ENCODE peak calls at places on chromosomes 13 and 19, in eight cellular contexts. K is HEK293T; U is NCI-H446 treated with DMSO at 0.1 percent for 48 hours; J is C1 segment of cervical spinal cord; Z is Karpas-422; S is RPMI7951; L is GM04503; M is activated T-cell treated with anti-CD3 and anti-CD28 coated beads, Interleukin-2, amount 50 U/mL, for 72 hours. X is an unnamed sample.

GRCh38 chr13:33206425-33206824 is 79.1 kb downstream of the STARD13 start:
- DNase-seq in K (no peak), U (no peak), J (no peak), Z (no peak), S (no peak), L (no peak), M (no peak), X (no peak)

GRCh38 chr19:41871573-41872383 is 5.3 kb upstream of the CD79A start:
- DNase-seq in K (no peak), U (no peak), J (no peak), Z (peak; percentile 62), S (no peak), L (no peak), M (peak; percentile 85), X (no peak)

GRCh38 chr13:27406178-27406939 is 18.1 kb upstream of the GTF3A start:
- DNase-seq in K (peak; percentile 61), U (no peak), J (no peak), Z (peak; percentile 77), S (peak; percentile 32), L (no peak), M (peak; percentile 31), X (no peak)

GRCh38 chr19:6476896-6477431 is 4.6 kb downstream of the DENND1C start:
- DNase-seq in K (no peak), U (no peak), J (no peak), Z (no peak), S (no peak), L (no peak), M (no peak), X (no peak)

GRCh38 chr19:17441241-17442135 is 7.0 kb downstream of the TMEM221 start:
- DNase-seq in K (peak; percentile 52), U (no peak), J (no peak), Z (peak; percentile 73), S (peak; percentile 40), L (no peak), M (peak; percentile 32), X (no peak)

GRCh38 chr19:632228-633067 is 889 bp downstream of the POLRMT start:
- DNase-seq in K (peak; percentile 68), U (no peak), J (no peak), Z (peak; percentile 81), S (peak; percentile 75), L (no peak), M (peak; percentile 71), X (no peak)

GRCh38 chr19:489418-490196 is 6.7 kb upstream of the MADCAM1 start:
- DNase-seq in K (no peak), U (no peak), J (no peak), Z (no peak), S (peak; percentile 25), L (peak; percentile 22), M (no peak), X (no peak)

GRCh38 chr13:59689057-59689456 is 474.7 kb downstream of the DIAPH3 start:
- DNase-seq in K (no peak), U (no peak), J (no peak), Z (no peak), S (no peak), L (no peak), M (no peak), X (no peak)

GRCh38 chr19:16779539-16780163 is 49.5 kb upstream of the SIN3B start:
- DNase-seq in K (no peak), U (no peak), J (no peak), Z (no peak), S (peak; percentile 45), L (no peak), M (no peak), X (no peak)

GRCh38 chr19:39670998-39671397 is 15.3 kb downstream of the LGALS16 start:
- DNase-seq in K (no peak), U (no peak), J (no peak), Z (peak; percentile 56), S (no peak), L (no peak), M (no peak), X (no peak)

GRCh38 chr19:574658-575526 is 2.5 kb downstream of the BSG start:
- DNase-seq in K (no peak), U (no peak), J (no peak), Z (no peak), S (peak; percentile 58), L (no peak), M (no peak), X (no peak)

GRCh38 chr13:60043262-60043661 is 120.5 kb downstream of the DIAPH3 start:
- DNase-seq in K (no peak), U (no peak), J (no peak), Z (no peak), S (no peak), L (peak; percentile 31), M (no peak), X (no peak)

GRCh38 chr13:109146912-109147624 is 517.7 kb downstream of the MYO16 start:
- DNase-seq in K (no peak), U (no peak), J (no peak), Z (no peak), S (peak; percentile 72), L (peak; percentile 80), M (no peak), X (no peak)

GRCh38 chr13:24680258-24680920 is at the start of gene ATP12A:
- DNase-seq in K (peak; percentile 16), U (no peak), J (no peak), Z (no peak), S (no peak), L (no peak), M (peak; percentile 64), X (no peak)

X was measured in DMS 273 treated with DMSO at 0.1 percent for 48 hours.